ENCODE peak calls at places on chromosomes 11 and 22, in four cellular contexts. Q is pancreas, E is natural killer cell, I is WTC11. Z is an unnamed sample.

GRCh38 chr11:36364551-36364950 is 68.5 kb downstream of the PRR5L start:
- DNase-seq in Q (no peak), E (no peak), I (no peak), Z (no peak)

GRCh38 chr11:118194835-118195627 is 18.6 kb upstream of the SCN2B start:
- DNase-seq in Q (peak; percentile 91), E (no peak), I (no peak), Z (no peak)

GRCh38 chr11:102216433-102217163 is 100.7 kb upstream of the BIRC3 start:
- DNase-seq in Q (no peak), E (no peak), I (no peak), Z (no peak)

GRCh38 chr22:29917052-29917902 is 34.3 kb downstream of the MTMR3 start:
- DNase-seq in Q (no peak), E (no peak), I (no peak), Z (no peak)

GRCh38 chr11:44467931-44468330 is 97.5 kb upstream of the CD82 start:
- DNase-seq in Q (no peak), E (no peak), I (no peak), Z (no peak)

GRCh38 chr11:129287920-129288319 is 87.7 kb upstream of the BARX2 start:
- DNase-seq in Q (no peak), E (no peak), I (no peak), Z (no peak)

GRCh38 chr22:36244522-36245391 is 5.4 kb upstream of the APOL2 start:
- DNase-seq in Q (no peak), E (no peak), I (no peak), Z (no peak)

GRCh38 chr22:26610983-26611382 is 6.8 kb downstream of the CRYBB1 start:
- DNase-seq in Q (no peak), E (no peak), I (no peak), Z (no peak)

GRCh38 chr11:105045897-105046296 is 762 bp upstream of the CARD16 start:
- DNase-seq in Q (no peak), E (no peak), I (no peak), Z (no peak)

GRCh38 chr11:89626366-89626765 is 83.7 kb upstream of the TRIM77 start:
- DNase-seq in Q (no peak), E (no peak), I (no peak), Z (no peak)

GRCh38 chr11:89625171-89625570 is 84.9 kb upstream of the TRIM77 start:
- DNase-seq in Q (no peak), E (no peak), I (no peak), Z (no peak)
- TF ChIP-seq CTCF in Q (no peak), E (no peak), I (peak; percentile 19), Z (peak; percentile 6)

GRCh38 chr11:61183645-61184044 is 19.7 kb upstream of the PGA3 start:
- DNase-seq in Q (no peak), E (no peak), I (no peak), Z (no peak)
- TF ChIP-seq CTCF in Q (no peak), E (no peak), I (no peak), Z (no peak)

GRCh38 chr11:67691149-67691548 is 16.7 kb upstream of the ALDH3B2 start:
- DNase-seq in Q (no peak), E (no peak), I (no peak), Z (no peak)
- TF ChIP-seq CTCF in Q (no peak), E (no peak), I (no peak), Z (no peak)

DNA sequence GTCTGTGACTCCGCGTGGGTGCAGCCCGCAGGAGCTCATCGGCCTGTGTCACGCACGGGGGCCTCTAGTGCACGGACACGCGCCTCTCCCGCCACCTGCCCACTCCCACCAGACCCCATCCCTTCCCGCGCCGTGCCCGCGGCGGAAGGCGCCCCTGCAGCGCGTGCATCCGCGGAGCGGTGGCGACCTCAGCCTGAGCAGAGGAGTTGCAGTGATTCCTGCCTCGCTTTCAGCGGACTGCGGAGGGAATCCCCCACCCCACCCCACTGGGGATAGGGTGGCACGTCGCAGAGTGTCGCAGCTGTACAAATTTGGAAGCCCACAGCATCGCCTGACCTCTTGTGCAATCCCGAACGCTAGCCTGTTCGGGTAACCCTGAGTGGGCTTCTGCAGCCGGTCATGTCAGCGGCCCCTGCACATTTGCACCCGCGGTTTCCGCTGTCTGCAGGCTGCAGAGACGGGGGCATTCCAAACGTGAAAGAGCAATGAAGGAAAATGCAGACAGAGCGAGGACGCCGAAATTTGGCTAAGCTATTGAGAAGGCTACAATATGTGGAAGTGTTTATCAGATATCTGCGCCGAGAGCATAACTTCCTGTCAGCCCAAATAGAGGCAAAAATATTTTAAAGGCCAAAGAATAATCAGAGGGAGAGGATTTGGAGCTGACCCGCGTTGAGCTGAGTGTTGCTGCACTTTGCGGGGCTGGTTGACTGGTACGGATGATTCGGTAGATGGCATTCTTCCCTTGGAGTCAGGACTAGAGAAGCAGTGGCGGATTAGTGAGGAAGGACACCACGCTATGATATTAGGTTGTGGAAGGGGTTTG is 619 bp upstream of the ARHGAP20 start:
- DNase-seq in Q (no peak), E (peak; percentile 12), I (peak; percentile 14), Z (peak; percentile 23)
- TF ChIP-seq CTCF in Q (no peak), E (no peak), I (no peak), Z (peak; percentile 44)

GRCh38 chr22:27617214-27617881 is 184.2 kb downstream of the MN1 start:
- DNase-seq in Q (no peak), E (no peak), I (no peak), Z (no peak)

GRCh38 chr22:27614291-27615007 is 187.1 kb downstream of the MN1 start:
- DNase-seq in Q (no peak), E (no peak), I (peak; percentile 21), Z (no peak)

GRCh38 chr22:27616033-27616432 is 185.5 kb downstream of the MN1 start:
- DNase-seq in Q (no peak), E (no peak), I (no peak), Z (no peak)

GRCh38 chr22:27613099-27614089 is 188.2 kb downstream of the MN1 start:
- DNase-seq in Q (no peak), E (no peak), I (no peak), Z (no peak)

GRCh38 chr22:27615408-27615807 is 186.1 kb downstream of the MN1 start:
- DNase-seq in Q (no peak), E (no peak), I (no peak), Z (no peak)
- TF ChIP-seq CTCF in Q (no peak), E (no peak), I (no peak), Z (no peak)

DNA sequence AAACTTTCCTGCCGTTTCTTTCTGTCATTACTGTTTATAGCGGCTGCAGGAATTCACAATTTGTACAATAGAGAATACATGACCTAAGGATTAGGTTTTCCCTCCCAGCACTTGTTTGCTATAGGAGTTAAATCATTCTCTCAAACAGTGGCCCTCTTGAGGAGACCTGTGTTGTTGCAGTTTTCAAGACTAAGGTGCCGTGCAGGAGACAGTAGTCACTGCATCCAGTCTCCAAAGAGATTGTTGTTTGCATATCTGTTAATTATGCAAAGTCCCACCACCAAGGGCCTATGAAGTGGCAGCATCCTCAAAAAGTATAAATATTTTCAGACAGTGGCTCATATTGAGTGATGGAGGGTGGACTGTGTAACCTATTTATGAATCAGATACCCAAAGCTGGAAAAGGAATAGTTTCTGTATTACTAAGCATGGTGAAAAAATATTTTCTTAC is 2.3 kb downstream of the PRSS23 start:
- DNase-seq in Q (no peak), E (no peak), I (peak; percentile 25), Z (no peak)
- TF ChIP-seq CTCF in Q (peak; percentile 42), E (peak; percentile 60), I (peak; percentile 21), Z (peak; percentile 20)

GRCh38 chr22:44889233-44889878 is 120.4 kb downstream of the PHF21B start:
- DNase-seq in Q (no peak), E (no peak), I (no peak), Z (no peak)
- TF ChIP-seq CTCF in Q (no peak), E (no peak), I (no peak), Z (no peak)